ENCODE peak calls at places on chromosomes 5 and 9, in ten cellular contexts. F, C, N, B, L, T, K, Y, Z and I are unnamed samples.

GRCh38 chr5:168471785-168472184 is 14.5 kb upstream of the RARS1 start:
- DNase-seq in F (no peak), C (no peak), N (no peak), B (no peak), L (no peak), T (no peak), K (no peak), Y (no peak), Z (no peak), I (no peak)

GRCh38 chr5:177336112-177336511 is 15.4 kb downstream of the LMAN2 start:
- DNase-seq in F (no peak), C (no peak), N (no peak), B (no peak), L (no peak), T (no peak), K (no peak), Y (no peak), Z (no peak), I (no peak)

GRCh38 chr5:120644516-120644915 is 180.4 kb downstream of the PRR16 start:
- DNase-seq in F (no peak), C (no peak), N (no peak), B (no peak), L (no peak), T (no peak), K (no peak), Y (no peak), Z (no peak), I (no peak)

GRCh38 chr5:98651715-98652114 is 121.7 kb upstream of the RGMB start:
- DNase-seq in F (no peak), C (no peak), N (no peak), B (no peak), L (no peak), T (no peak), K (no peak), Y (no peak), Z (no peak), I (no peak)

GRCh38 chr9:70510157-70510770 is 95.8 kb upstream of the KLF9 start:
- DNase-seq in F (no peak), C (peak), N (no peak), B (no peak), L (no peak), T (no peak), K (no peak), Y (no peak), Z (no peak), I (no peak)

GRCh38 chr5:158543539-158544387 is 556.0 kb downstream of the EBF1 start:
- DNase-seq in F (no peak), C (no peak), N (no peak), B (no peak), L (no peak), T (no peak), K (no peak), Y (no peak), Z (no peak), I (no peak)

GRCh38 chr9:105901514-105902109 is 207.3 kb downstream of the TMEM38B start:
- DNase-seq in F (no peak), C (peak), N (no peak), B (peak), L (no peak), T (no peak), K (no peak), Y (peak), Z (no peak), I (no peak)

GRCh38 chr5:91957671-91958070 is 574.6 kb upstream of the ARRDC3 start:
- DNase-seq in F (no peak), C (no peak), N (no peak), B (no peak), L (no peak), T (no peak), K (no peak), Y (no peak), Z (no peak), I (no peak)

GRCh38 chr5:4387295-4387694 is 752.8 kb upstream of the ADAMTS16 start:
- DNase-seq in F (no peak), C (no peak), N (no peak), B (no peak), L (no peak), T (no peak), K (no peak), Y (no peak), Z (no peak), I (no peak)

GRCh38 chr9:97502984-97503861 is 1.8 kb downstream of the TMOD1 start:
- DNase-seq in F (no peak), C (no peak), N (no peak), B (no peak), L (no peak), T (no peak), K (no peak), Y (peak), Z (no peak), I (no peak)

GRCh38 chr5:170053896-170054295 is 51.8 kb upstream of the FOXI1 start:
- DNase-seq in F (no peak), C (no peak), N (no peak), B (no peak), L (no peak), T (no peak), K (no peak), Y (no peak), Z (no peak), I (no peak)

GRCh38 chr5:55991768-55992486 is 2.8 kb downstream of the IL6ST start:
- DNase-seq in F (no peak), C (no peak), N (no peak), B (no peak), L (no peak), T (no peak), K (no peak), Y (no peak), Z (no peak), I (no peak)